ENCODE peak calls at places on chromosomes 3 and 15, in ten cellular contexts. N is lower leg skin, R is T-helper 1 cell, S is D341Med, V is C1 segment of cervical spinal cord, W is epithelial cell of prostate, K is type B pancreatic cell, C is GM18507, P is HEK293T, Q is cardiac fibroblast. T is an unnamed sample.

GRCh38 chr3:157488144-157488543 is 15.1 kb downstream of the VEPH1 start:
- DNase-seq in N (no peak), R (no peak), S (no peak), V (no peak), W (no peak), K (no peak), C (no peak), P (no peak), Q (peak), T (no peak)

GRCh38 chr3:25428003-25428861 is at the start of gene RARB:
- DNase-seq in N (peak), R (no peak), S (peak), V (peak), W (peak), K (peak), C (no peak), P (peak), Q (peak), T (peak)

GRCh38 chr3:36494461-36495109 is 114.3 kb downstream of the STAC start:
- DNase-seq in N (peak), R (no peak), S (no peak), V (no peak), W (no peak), K (no peak), C (no peak), P (no peak), Q (peak), T (no peak)

GRCh38 chr3:69665026-69665739 is 74.1 kb upstream of the MITF start:
- DNase-seq in N (no peak), R (no peak), S (peak), V (no peak), W (peak), K (no peak), C (no peak), P (no peak), Q (peak), T (no peak)

GRCh38 chr3:37523361-37523760 is 338.3 kb upstream of the CTDSPL start:
- DNase-seq in N (no peak), R (no peak), S (no peak), V (no peak), W (no peak), K (no peak), C (no peak), P (no peak), Q (no peak), T (no peak)

GRCh38 chr3:125052671-125053303 is 3.0 kb downstream of the HEG1 start:
- DNase-seq in N (no peak), R (no peak), S (peak), V (no peak), W (no peak), K (no peak), C (no peak), P (no peak), Q (peak), T (no peak)

GRCh38 chr3:105585-105984 is 91.0 kb upstream of the CHL1 start:
- DNase-seq in N (no peak), R (no peak), S (no peak), V (no peak), W (no peak), K (no peak), C (no peak), P (no peak), Q (no peak), T (no peak)

GRCh38 chr15:81880833-81881232 is 165.0 kb downstream of the MEX3B start:
- DNase-seq in N (no peak), R (no peak), S (no peak), V (no peak), W (no peak), K (no peak), C (no peak), P (no peak), Q (no peak), T (no peak)

GRCh38 chr3:133038731-133039398 is 674 bp downstream of the TMEM108 start:
- DNase-seq in N (no peak), R (no peak), S (peak), V (no peak), W (no peak), K (no peak), C (no peak), P (peak), Q (no peak), T (no peak)

GRCh38 chr15:65056868-65057548 is 10.8 kb downstream of the RASL12 start:
- DNase-seq in N (no peak), R (no peak), S (no peak), V (no peak), W (no peak), K (no peak), C (no peak), P (no peak), Q (peak), T (peak)

GRCh38 chr15:29677450-29677849 is 144.8 kb downstream of the TJP1 start:
- DNase-seq in N (no peak), R (no peak), S (no peak), V (no peak), W (no peak), K (no peak), C (no peak), P (no peak), Q (no peak), T (no peak)

T was measured in mucosa of gallbladder.